ENCODE peak calls at places on chromosomes 1 and 21, in ten cellular contexts. A is AG04450, O is fibroblast of pulmonary artery, X is GM12865, R is lower lobe of right lung, L is fibroblast of the aortic adventitia, G is cardiac fibroblast, M is foreskin fibroblast, Y is brain microvascular endothelial cell, D is spleen. J is an unnamed sample.

GRCh38 chr1:60234761-60235160 is 161.2 kb upstream of the C1orf87 start:
- DNase-seq in A (no peak), O (no peak), X (no peak), R (no peak), L (no peak), G (no peak), M (peak), Y (no peak), D (no peak), J (peak)

GRCh38 chr1:167612583-167612982 is 17.4 kb upstream of the RCSD1 start:
- DNase-seq in A (no peak), O (no peak), X (no peak), R (no peak), L (no peak), G (no peak), M (no peak), Y (no peak), D (no peak), J (no peak)

GRCh38 chr1:169529068-169529642 is 43.4 kb upstream of the SLC19A2 start:
- DNase-seq in A (no peak), O (peak), X (peak), R (no peak), L (peak), G (peak), M (no peak), Y (no peak), D (no peak), J (peak)

GRCh38 chr1:177953549-177953948 is 16.3 kb downstream of the SEC16B start:
- DNase-seq in A (no peak), O (no peak), X (no peak), R (no peak), L (no peak), G (no peak), M (no peak), Y (no peak), D (no peak), J (no peak)

GRCh38 chr1:54922921-54923421 is 36.0 kb upstream of the DHCR24 start:
- DNase-seq in A (no peak), O (no peak), X (no peak), R (no peak), L (peak), G (peak), M (peak), Y (no peak), D (no peak), J (peak)

GRCh38 chr1:119323216-119323982 is 45.2 kb upstream of the HAO2 start:
- DNase-seq in A (no peak), O (no peak), X (peak), R (no peak), L (no peak), G (no peak), M (no peak), Y (no peak), D (no peak), J (no peak)

GRCh38 chr1:238647877-238648276 is 738.5 kb upstream of the CHRM3 start:
- DNase-seq in A (peak), O (peak), X (no peak), R (no peak), L (peak), G (peak), M (peak), Y (peak), D (no peak), J (peak)

GRCh38 chr1:99227498-99227897 is 36.8 kb upstream of the PLPPR4 start:
- DNase-seq in A (no peak), O (no peak), X (no peak), R (no peak), L (no peak), G (no peak), M (no peak), Y (no peak), D (no peak), J (no peak)

GRCh38 chr1:179550753-179551682 is 24.7 kb downstream of the NPHS2 start:
- DNase-seq in A (peak), O (peak), X (peak), R (no peak), L (peak), G (peak), M (peak), Y (peak), D (no peak), J (peak)

GRCh38 chr1:178579095-178579494 is 66.2 kb downstream of the TEX35 start:
- DNase-seq in A (no peak), O (no peak), X (peak), R (no peak), L (no peak), G (no peak), M (no peak), Y (no peak), D (no peak), J (no peak)

GRCh38 chr1:47388548-47389238 is 27.4 kb upstream of the FOXE3 start:
- DNase-seq in A (no peak), O (peak), X (peak), R (no peak), L (peak), G (peak), M (peak), Y (peak), D (no peak), J (peak)

GRCh38 chr1:145962157-145963102 is 1.9 kb downstream of the ANKRD34A start:
- DNase-seq in A (no peak), O (no peak), X (no peak), R (no peak), L (no peak), G (no peak), M (peak), Y (no peak), D (peak), J (no peak)

GRCh38 chr1:12052997-12053686 is 10.0 kb upstream of the TNFRSF8 start:
- DNase-seq in A (no peak), O (no peak), X (peak), R (no peak), L (peak), G (no peak), M (no peak), Y (no peak), D (peak), J (no peak)
- TF ChIP-seq CTCF in A (no peak), O (no peak), X (peak), R (no peak), L (peak), G (no peak), M (no peak), Y (no peak), D (no peak), J (no peak)

GRCh38 chr1:222454782-222455181 is 93.1 kb downstream of the HHIPL2 start:
- DNase-seq in A (no peak), O (no peak), X (no peak), R (no peak), L (no peak), G (no peak), M (peak), Y (no peak), D (no peak), J (peak)
- H3K4me3 ChIP-seq in A (no peak), O (no peak), X (no peak), R (peak), L (no peak), G (no peak), M (peak), Y (no peak), D (no peak), J (peak)

GRCh38 chr1:42736152-42736551 is 3.9 kb downstream of the CLDN19 start:
- DNase-seq in A (no peak), O (peak), X (peak), R (no peak), L (peak), G (peak), M (peak), Y (no peak), D (no peak), J (peak)
- TF ChIP-seq CTCF in A (peak), O (peak), X (peak), R (no peak), L (peak), G (peak), M (peak), Y (peak), D (no peak), J (peak)

DNA sequence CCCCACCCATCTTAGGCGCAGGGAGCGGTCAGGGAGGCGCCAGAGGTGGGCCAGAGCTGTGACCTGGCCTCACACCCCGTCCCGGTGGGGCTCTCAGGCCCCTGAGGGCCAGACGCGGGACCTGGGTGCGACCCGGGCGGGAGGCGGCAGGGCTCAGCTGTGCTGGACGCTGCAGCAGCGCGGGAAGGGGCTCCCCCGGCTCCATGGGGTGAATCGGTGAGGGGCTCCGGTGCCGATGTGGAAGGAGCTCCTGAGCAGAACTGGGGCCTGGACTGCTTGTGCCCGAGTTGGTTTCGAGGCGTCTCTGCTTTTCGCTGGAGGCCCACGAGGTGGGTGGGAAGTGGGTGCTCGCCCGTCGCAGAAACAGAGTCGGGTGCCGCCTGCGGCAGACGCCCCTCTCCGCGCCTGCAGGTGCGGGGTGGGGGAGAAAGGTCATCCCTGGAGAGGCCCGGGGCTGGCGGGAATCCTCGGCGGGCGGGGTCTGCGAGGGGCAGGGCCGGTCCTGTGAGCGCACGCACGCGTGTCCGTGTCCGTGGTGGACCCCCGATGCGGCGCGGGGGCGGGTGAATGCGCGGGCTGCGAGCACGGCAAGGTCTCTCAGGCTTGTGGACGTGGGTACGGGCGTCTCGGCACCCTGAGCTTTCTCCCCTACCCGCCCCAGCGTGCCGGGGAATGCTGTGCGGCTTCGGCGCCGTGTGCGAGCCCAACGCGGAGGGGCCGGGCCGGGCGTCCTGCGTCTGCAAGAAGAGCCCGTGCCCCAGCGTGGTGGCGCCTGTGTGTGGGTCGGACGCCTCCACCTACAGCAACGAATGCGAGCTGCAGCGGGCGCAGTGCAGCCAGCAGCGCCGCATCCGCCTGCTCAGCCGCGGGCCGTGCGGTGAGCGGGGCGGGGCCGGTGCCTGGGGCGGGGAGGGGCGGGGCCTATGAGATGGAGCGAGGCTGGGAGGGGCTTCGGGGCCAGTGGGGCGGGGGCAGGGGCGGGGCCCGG is 20.4 kb downstream of the AGRN start:
- DNase-seq in A (peak), O (peak), X (peak), R (peak), L (peak), G (peak), M (peak), Y (peak), D (peak), J (peak)
- H3K4me3 ChIP-seq in A (peak), O (peak), X (peak), R (peak), L (peak), G (peak), M (peak), Y (peak), D (peak), J (peak)

GRCh38 chr1:25870614-25871013 is 4.9 kb downstream of the PAQR7 start:
- DNase-seq in A (no peak), O (no peak), X (no peak), R (no peak), L (no peak), G (no peak), M (no peak), Y (no peak), D (no peak), J (no peak)
- TF ChIP-seq CTCF in A (no peak), O (no peak), X (no peak), R (no peak), L (no peak), G (no peak), M (no peak), Y (no peak), D (no peak), J (no peak)

GRCh38 chr1:27054381-27054780 is 41.7 kb upstream of the TENT5B start:
- DNase-seq in A (no peak), O (no peak), X (no peak), R (no peak), L (no peak), G (no peak), M (no peak), Y (no peak), D (no peak), J (no peak)

GRCh38 chr1:27057389-27057788 is 44.7 kb upstream of the TENT5B start:
- DNase-seq in A (no peak), O (no peak), X (no peak), R (no peak), L (no peak), G (no peak), M (no peak), Y (no peak), D (no peak), J (no peak)

GRCh38 chr1:27058976-27059688 is 46.5 kb upstream of the TENT5B start:
- DNase-seq in A (no peak), O (no peak), X (no peak), R (no peak), L (no peak), G (no peak), M (no peak), Y (no peak), D (no peak), J (no peak)

GRCh38 chr1:27060879-27061278 is 48.2 kb upstream of the TENT5B start:
- DNase-seq in A (no peak), O (no peak), X (no peak), R (no peak), L (no peak), G (no peak), M (no peak), Y (no peak), D (no peak), J (no peak)

DNA sequence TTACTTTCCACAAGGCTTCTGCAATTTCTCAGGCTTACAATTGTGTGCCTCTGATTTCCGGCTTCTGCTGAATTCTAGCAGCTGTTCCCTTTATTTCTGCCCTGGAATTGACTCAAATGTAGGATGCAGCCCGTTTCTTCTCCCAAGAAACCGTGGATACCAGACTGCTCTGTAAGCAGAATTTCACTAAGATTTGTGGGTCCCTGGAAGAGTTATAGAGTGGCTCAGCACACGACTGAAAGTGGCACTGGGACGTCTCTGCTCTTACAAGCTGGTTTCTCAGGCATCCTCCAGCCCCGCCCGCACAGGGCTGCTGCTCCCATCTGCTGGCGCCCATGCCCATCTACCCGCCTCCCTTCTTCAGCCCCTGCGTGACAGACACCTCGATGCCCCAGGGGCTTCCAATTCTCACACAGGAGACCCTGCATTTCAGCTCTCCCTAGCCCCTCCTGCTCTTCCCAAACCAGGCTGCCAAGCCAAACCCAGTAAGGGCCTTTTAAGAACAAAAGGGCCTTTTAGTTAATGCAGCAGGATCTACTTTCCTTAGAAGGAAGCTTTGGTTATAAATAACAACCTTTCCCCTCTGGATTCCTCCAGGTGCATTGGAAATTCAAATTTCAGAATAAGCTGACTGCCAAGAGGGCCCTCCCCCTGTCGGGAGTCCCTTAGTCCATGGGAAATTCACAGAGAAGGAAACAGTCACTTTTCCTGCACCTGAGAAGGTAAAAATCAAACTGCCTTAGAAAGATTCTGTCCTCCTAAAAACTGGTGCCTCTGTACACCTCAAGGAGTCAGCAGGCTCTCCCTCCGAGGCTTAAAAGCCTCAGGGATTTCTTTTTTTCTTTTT is 45.4 kb upstream of the TENT5B start:
- DNase-seq in A (no peak), O (no peak), X (no peak), R (no peak), L (peak), G (peak), M (peak), Y (no peak), D (no peak), J (no peak)
- H3K4me3 ChIP-seq in A (no peak), O (no peak), X (no peak), R (no peak), L (no peak), G (no peak), M (no peak), Y (no peak), D (no peak), J (no peak)

GRCh38 chr21:38170283-38170682 is 86.5 kb upstream of the KCNJ15 start:
- DNase-seq in A (no peak), O (peak), X (peak), R (peak), L (peak), G (peak), M (peak), Y (peak), D (no peak), J (peak)
- TF ChIP-seq CTCF in A (peak), O (peak), X (peak), R (peak), L (peak), G (peak), M (peak), Y (peak), D (peak), J (peak)

GRCh38 chr1:209770636-209771415 is 13.5 kb downstream of the C1orf74 start:
- DNase-seq in A (no peak), O (no peak), X (no peak), R (no peak), L (no peak), G (no peak), M (no peak), Y (no peak), D (no peak), J (no peak)
- H3K4me3 ChIP-seq in A (no peak), O (no peak), X (no peak), R (no peak), L (no peak), G (no peak), M (no peak), Y (no peak), D (no peak), J (no peak)

GRCh38 chr1:229210844-229211243 is 60.1 kb upstream of the RAB4A start:
- DNase-seq in A (no peak), O (no peak), X (no peak), R (no peak), L (no peak), G (peak), M (no peak), Y (no peak), D (no peak), J (no peak)
- TF ChIP-seq CTCF in A (no peak), O (no peak), X (no peak), R (no peak), L (no peak), G (no peak), M (no peak), Y (no peak), D (no peak), J (no peak)